ENCODE peak calls at places on chromosomes 13 and 19, in ten cellular contexts. One of them, this sample, is unnamed.

GRCh38 chr19:2223959-2224358 is 12.2 kb downstream of the PLEKHJ1 start:
- DNase-seq in IMR-90: no peak
- DNase-seq in mammary epithelial cell: no peak
- DNase-seq in NCI-H226: no peak
- DNase-seq in pulmonary artery endothelial cell: no peak
- DNase-seq in stimulated activated CD4-positive, alpha-beta T cell treated with anti-CD3 and anti-CD28 coated beads, Interleukin-2, amount 100 ng/mL, for 48 hours: no peak
- DNase-seq in GM12865: peak; percentile 82
- DNase-seq in fibroblast of pulmonary artery: no peak
- DNase-seq in stimulated activated CD8-positive, alpha-beta memory T cell treated with anti-CD3 and anti-CD28 coated beads, Interleukin-2, amount 100 ng/mL, for 48 hours: no peak
- DNase-seq in kidney tubule cell: no peak
- DNase-seq in this sample: no peak

GRCh38 chr19:20472854-20473253 is 92.7 kb downstream of the ZNF737 start:
- DNase-seq in mammary epithelial cell: no peak
- DNase-seq in stimulated activated CD8-positive, alpha-beta memory T cell treated with anti-CD3 and anti-CD28 coated beads, Interleukin-2, amount 100 ng/mL, for 48 hours: no peak
- DNase-seq in IMR-90: no peak
- DNase-seq in NCI-H226: no peak
- DNase-seq in pulmonary artery endothelial cell: no peak
- DNase-seq in stimulated activated CD4-positive, alpha-beta T cell treated with anti-CD3 and anti-CD28 coated beads, Interleukin-2, amount 100 ng/mL, for 48 hours: no peak
- DNase-seq in fibroblast of pulmonary artery: no peak
- DNase-seq in GM12865: no peak
- DNase-seq in kidney tubule cell: no peak
- DNase-seq in this sample: no peak

GRCh38 chr13:112451512-112452379 is 75.6 kb downstream of the SPACA7 start:
- DNase-seq in pulmonary artery endothelial cell: no peak
- DNase-seq in IMR-90: no peak
- DNase-seq in fibroblast of pulmonary artery: no peak
- DNase-seq in NCI-H226: no peak
- DNase-seq in stimulated activated CD4-positive, alpha-beta T cell treated with anti-CD3 and anti-CD28 coated beads, Interleukin-2, amount 100 ng/mL, for 48 hours: no peak
- DNase-seq in kidney tubule cell: no peak
- DNase-seq in mammary epithelial cell: no peak
- DNase-seq in GM12865: no peak
- DNase-seq in stimulated activated CD8-positive, alpha-beta memory T cell treated with anti-CD3 and anti-CD28 coated beads, Interleukin-2, amount 100 ng/mL, for 48 hours: no peak
- DNase-seq in this sample: peak; percentile 50

GRCh38 chr19:307793-308420 is 16.7 kb upstream of the PLPP2 start:
- DNase-seq in fibroblast of pulmonary artery: no peak
- DNase-seq in kidney tubule cell: no peak
- DNase-seq in GM12865: no peak
- DNase-seq in stimulated activated CD8-positive, alpha-beta memory T cell treated with anti-CD3 and anti-CD28 coated beads, Interleukin-2, amount 100 ng/mL, for 48 hours: no peak
- DNase-seq in pulmonary artery endothelial cell: no peak
- DNase-seq in NCI-H226: no peak
- DNase-seq in stimulated activated CD4-positive, alpha-beta T cell treated with anti-CD3 and anti-CD28 coated beads, Interleukin-2, amount 100 ng/mL, for 48 hours: no peak
- DNase-seq in mammary epithelial cell: no peak
- DNase-seq in IMR-90: no peak
- DNase-seq in this sample: peak; percentile 50

GRCh38 chr13:110944121-110944967 is 29.5 kb upstream of the ANKRD10 start:
- DNase-seq in fibroblast of pulmonary artery: peak; percentile 78
- DNase-seq in kidney tubule cell: peak; percentile 59
- DNase-seq in GM12865: peak; percentile 74
- DNase-seq in NCI-H226: peak; percentile 41
- DNase-seq in stimulated activated CD8-positive, alpha-beta memory T cell treated with anti-CD3 and anti-CD28 coated beads, Interleukin-2, amount 100 ng/mL, for 48 hours: no peak
- DNase-seq in stimulated activated CD4-positive, alpha-beta T cell treated with anti-CD3 and anti-CD28 coated beads, Interleukin-2, amount 100 ng/mL, for 48 hours: peak; percentile 21
- DNase-seq in mammary epithelial cell: peak; percentile 64
- DNase-seq in IMR-90: peak; percentile 69
- DNase-seq in pulmonary artery endothelial cell: peak; percentile 44
- DNase-seq in this sample: no peak

GRCh38 chr19:18157465-18158063 is 4.6 kb downstream of the PIK3R2 start:
- DNase-seq in NCI-H226: no peak
- DNase-seq in stimulated activated CD8-positive, alpha-beta memory T cell treated with anti-CD3 and anti-CD28 coated beads, Interleukin-2, amount 100 ng/mL, for 48 hours: no peak
- DNase-seq in pulmonary artery endothelial cell: no peak
- DNase-seq in GM12865: no peak
- DNase-seq in mammary epithelial cell: peak; percentile 79
- DNase-seq in IMR-90: no peak
- DNase-seq in stimulated activated CD4-positive, alpha-beta T cell treated with anti-CD3 and anti-CD28 coated beads, Interleukin-2, amount 100 ng/mL, for 48 hours: no peak
- DNase-seq in kidney tubule cell: no peak
- DNase-seq in fibroblast of pulmonary artery: no peak
- DNase-seq in this sample: no peak

GRCh38 chr13:98957731-98958442 is 20.0 kb downstream of the DOCK9 start:
- DNase-seq in fibroblast of pulmonary artery: no peak
- DNase-seq in stimulated activated CD8-positive, alpha-beta memory T cell treated with anti-CD3 and anti-CD28 coated beads, Interleukin-2, amount 100 ng/mL, for 48 hours: no peak
- DNase-seq in GM12865: no peak
- DNase-seq in stimulated activated CD4-positive, alpha-beta T cell treated with anti-CD3 and anti-CD28 coated beads, Interleukin-2, amount 100 ng/mL, for 48 hours: no peak
- DNase-seq in mammary epithelial cell: no peak
- DNase-seq in NCI-H226: no peak
- DNase-seq in IMR-90: no peak
- DNase-seq in kidney tubule cell: no peak
- DNase-seq in pulmonary artery endothelial cell: no peak
- DNase-seq in this sample: no peak

GRCh38 chr19:9958451-9958850 is 22.1 kb upstream of the OLFM2 start:
- DNase-seq in mammary epithelial cell: peak; percentile 66
- DNase-seq in stimulated activated CD4-positive, alpha-beta T cell treated with anti-CD3 and anti-CD28 coated beads, Interleukin-2, amount 100 ng/mL, for 48 hours: no peak
- DNase-seq in kidney tubule cell: no peak
- DNase-seq in pulmonary artery endothelial cell: no peak
- DNase-seq in stimulated activated CD8-positive, alpha-beta memory T cell treated with anti-CD3 and anti-CD28 coated beads, Interleukin-2, amount 100 ng/mL, for 48 hours: no peak
- DNase-seq in NCI-H226: peak; percentile 62
- DNase-seq in fibroblast of pulmonary artery: peak; percentile 71
- DNase-seq in IMR-90: peak; percentile 91
- DNase-seq in GM12865: no peak
- DNase-seq in this sample: no peak

GRCh38 chr19:2646866-2647535 is 55.5 kb downstream of the GNG7 start:
- DNase-seq in IMR-90: no peak
- DNase-seq in NCI-H226: no peak
- DNase-seq in stimulated activated CD8-positive, alpha-beta memory T cell treated with anti-CD3 and anti-CD28 coated beads, Interleukin-2, amount 100 ng/mL, for 48 hours: no peak
- DNase-seq in pulmonary artery endothelial cell: no peak
- DNase-seq in fibroblast of pulmonary artery: no peak
- DNase-seq in stimulated activated CD4-positive, alpha-beta T cell treated with anti-CD3 and anti-CD28 coated beads, Interleukin-2, amount 100 ng/mL, for 48 hours: no peak
- DNase-seq in GM12865: no peak
- DNase-seq in mammary epithelial cell: no peak
- DNase-seq in kidney tubule cell: no peak
- DNase-seq in this sample: no peak

GRCh38 chr13:112722433-112723250 is 32.8 kb downstream of the ATP11A start:
- DNase-seq in stimulated activated CD8-positive, alpha-beta memory T cell treated with anti-CD3 and anti-CD28 coated beads, Interleukin-2, amount 100 ng/mL, for 48 hours: no peak
- DNase-seq in stimulated activated CD4-positive, alpha-beta T cell treated with anti-CD3 and anti-CD28 coated beads, Interleukin-2, amount 100 ng/mL, for 48 hours: no peak
- DNase-seq in IMR-90: peak; percentile 98
- DNase-seq in mammary epithelial cell: peak; percentile 35
- DNase-seq in GM12865: no peak
- DNase-seq in NCI-H226: peak; percentile 99
- DNase-seq in fibroblast of pulmonary artery: peak; percentile 88
- DNase-seq in kidney tubule cell: peak; percentile 79
- DNase-seq in pulmonary artery endothelial cell: peak; percentile 81
- DNase-seq in this sample: no peak

GRCh38 chr19:56508282-56508778 is 675 bp downstream of the ZNF471 start:
- DNase-seq in stimulated activated CD8-positive, alpha-beta memory T cell treated with anti-CD3 and anti-CD28 coated beads, Interleukin-2, amount 100 ng/mL, for 48 hours: no peak
- DNase-seq in NCI-H226: no peak
- DNase-seq in GM12865: no peak
- DNase-seq in pulmonary artery endothelial cell: no peak
- DNase-seq in stimulated activated CD4-positive, alpha-beta T cell treated with anti-CD3 and anti-CD28 coated beads, Interleukin-2, amount 100 ng/mL, for 48 hours: no peak
- DNase-seq in fibroblast of pulmonary artery: no peak
- DNase-seq in kidney tubule cell: peak; percentile 6
- DNase-seq in mammary epithelial cell: no peak
- DNase-seq in IMR-90: no peak
- DNase-seq in this sample: no peak

GRCh38 chr19:15534957-15535864 is 26.9 kb downstream of the CYP4F22 start:
- DNase-seq in IMR-90: no peak
- DNase-seq in GM12865: no peak
- DNase-seq in fibroblast of pulmonary artery: no peak
- DNase-seq in mammary epithelial cell: no peak
- DNase-seq in stimulated activated CD4-positive, alpha-beta T cell treated with anti-CD3 and anti-CD28 coated beads, Interleukin-2, amount 100 ng/mL, for 48 hours: no peak
- DNase-seq in stimulated activated CD8-positive, alpha-beta memory T cell treated with anti-CD3 and anti-CD28 coated beads, Interleukin-2, amount 100 ng/mL, for 48 hours: no peak
- DNase-seq in NCI-H226: no peak
- DNase-seq in kidney tubule cell: no peak
- DNase-seq in pulmonary artery endothelial cell: no peak
- DNase-seq in this sample: no peak

GRCh38 chr19:15154002-15154612 is 46.7 kb downstream of the NOTCH3 start:
- DNase-seq in fibroblast of pulmonary artery: peak; percentile 67
- DNase-seq in NCI-H226: peak; percentile 36
- DNase-seq in IMR-90: peak; percentile 53
- DNase-seq in mammary epithelial cell: peak; percentile 41
- DNase-seq in pulmonary artery endothelial cell: no peak
- DNase-seq in stimulated activated CD8-positive, alpha-beta memory T cell treated with anti-CD3 and anti-CD28 coated beads, Interleukin-2, amount 100 ng/mL, for 48 hours: no peak
- DNase-seq in GM12865: peak; percentile 36
- DNase-seq in stimulated activated CD4-positive, alpha-beta T cell treated with anti-CD3 and anti-CD28 coated beads, Interleukin-2, amount 100 ng/mL, for 48 hours: peak; percentile 39
- DNase-seq in kidney tubule cell: peak; percentile 48
- DNase-seq in this sample: peak; percentile 73

GRCh38 chr13:31951215-31951678 is 80.3 kb upstream of the FRY start:
- DNase-seq in fibroblast of pulmonary artery: no peak
- DNase-seq in NCI-H226: no peak
- DNase-seq in mammary epithelial cell: peak; percentile 47
- DNase-seq in pulmonary artery endothelial cell: no peak
- DNase-seq in GM12865: peak; percentile 93
- DNase-seq in stimulated activated CD8-positive, alpha-beta memory T cell treated with anti-CD3 and anti-CD28 coated beads, Interleukin-2, amount 100 ng/mL, for 48 hours: no peak
- DNase-seq in kidney tubule cell: peak; percentile 85
- DNase-seq in IMR-90: peak; percentile 70
- DNase-seq in stimulated activated CD4-positive, alpha-beta T cell treated with anti-CD3 and anti-CD28 coated beads, Interleukin-2, amount 100 ng/mL, for 48 hours: no peak
- DNase-seq in this sample: no peak

GRCh38 chr13:51747438-51748434 is 56.2 kb downstream of the DHRS12 start:
- DNase-seq in mammary epithelial cell: no peak
- DNase-seq in IMR-90: no peak
- DNase-seq in stimulated activated CD8-positive, alpha-beta memory T cell treated with anti-CD3 and anti-CD28 coated beads, Interleukin-2, amount 100 ng/mL, for 48 hours: no peak
- DNase-seq in stimulated activated CD4-positive, alpha-beta T cell treated with anti-CD3 and anti-CD28 coated beads, Interleukin-2, amount 100 ng/mL, for 48 hours: no peak
- DNase-seq in GM12865: no peak
- DNase-seq in pulmonary artery endothelial cell: no peak
- DNase-seq in kidney tubule cell: no peak
- DNase-seq in fibroblast of pulmonary artery: no peak
- DNase-seq in NCI-H226: no peak
- DNase-seq in this sample: no peak

GRCh38 chr13:100063906-100064305 is 25.0 kb upstream of the PCCA start:
- DNase-seq in GM12865: no peak
- DNase-seq in mammary epithelial cell: no peak
- DNase-seq in kidney tubule cell: no peak
- DNase-seq in NCI-H226: no peak
- DNase-seq in fibroblast of pulmonary artery: no peak
- DNase-seq in pulmonary artery endothelial cell: no peak
- DNase-seq in stimulated activated CD8-positive, alpha-beta memory T cell treated with anti-CD3 and anti-CD28 coated beads, Interleukin-2, amount 100 ng/mL, for 48 hours: no peak
- DNase-seq in IMR-90: no peak
- DNase-seq in stimulated activated CD4-positive, alpha-beta T cell treated with anti-CD3 and anti-CD28 coated beads, Interleukin-2, amount 100 ng/mL, for 48 hours: no peak
- DNase-seq in this sample: no peak

GRCh38 chr19:5951338-5951861 is 26.5 kb downstream of the RANBP3 start:
- DNase-seq in GM12865: no peak
- DNase-seq in fibroblast of pulmonary artery: no peak
- DNase-seq in stimulated activated CD8-positive, alpha-beta memory T cell treated with anti-CD3 and anti-CD28 coated beads, Interleukin-2, amount 100 ng/mL, for 48 hours: no peak
- DNase-seq in pulmonary artery endothelial cell: no peak
- DNase-seq in stimulated activated CD4-positive, alpha-beta T cell treated with anti-CD3 and anti-CD28 coated beads, Interleukin-2, amount 100 ng/mL, for 48 hours: no peak
- DNase-seq in NCI-H226: no peak
- DNase-seq in IMR-90: no peak
- DNase-seq in kidney tubule cell: no peak
- DNase-seq in mammary epithelial cell: no peak
- DNase-seq in this sample: no peak

GRCh38 chr13:51050021-51050886 is 60.8 kb downstream of the C13orf42 start:
- DNase-seq in stimulated activated CD8-positive, alpha-beta memory T cell treated with anti-CD3 and anti-CD28 coated beads, Interleukin-2, amount 100 ng/mL, for 48 hours: no peak
- DNase-seq in NCI-H226: no peak
- DNase-seq in kidney tubule cell: no peak
- DNase-seq in fibroblast of pulmonary artery: no peak
- DNase-seq in pulmonary artery endothelial cell: no peak
- DNase-seq in IMR-90: peak; percentile 40
- DNase-seq in stimulated activated CD4-positive, alpha-beta T cell treated with anti-CD3 and anti-CD28 coated beads, Interleukin-2, amount 100 ng/mL, for 48 hours: no peak
- DNase-seq in GM12865: no peak
- DNase-seq in mammary epithelial cell: no peak
- DNase-seq in this sample: no peak

This sample was measured in activated effector memory CD4-positive, alpha-beta T cell treated with anti-CD3 and anti-CD28 coated beads, Interleukin-2, amount 50 U/mL, for 16 hours.